ENCODE peak calls at places on chromosomes 7 and 10, in nine cellular contexts. U, A, Z, I, L, T, E, O and V are unnamed samples.

GRCh38 chr10:64257704-64258103 is 736.5 kb downstream of the REEP3 start:
- DNase-seq in O (no peak), Z (no peak), U (no peak), L (no peak), E (no peak), T (no peak), A (no peak), I (no peak), V (no peak)

GRCh38 chr7:110645060-110645459 is 445.9 kb upstream of the LRRN3 start:
- DNase-seq in L (no peak), T (peak), U (no peak), O (no peak), I (no peak), Z (no peak), E (no peak), A (no peak), V (no peak)

GRCh38 chr10:48708144-48708543 is 23.5 kb downstream of the WDFY4 start:
- DNase-seq in L (peak), T (no peak), Z (no peak), U (peak), I (no peak), E (peak), A (no peak), O (no peak), V (no peak)

GRCh38 chr10:132399117-132400035 is 2.4 kb downstream of the PWWP2B start:
- DNase-seq in I (no peak), L (no peak), O (no peak), T (no peak), A (no peak), Z (no peak), E (no peak), U (no peak), V (peak)

GRCh38 chr10:60237977-60238376 is 151.7 kb downstream of the ANK3 start:
- DNase-seq in T (peak), A (no peak), L (peak), Z (no peak), U (peak), E (peak), I (peak), O (no peak), V (no peak)

GRCh38 chr10:48473704-48474103 is 131.2 kb downstream of the ARHGAP22 start:
- DNase-seq in I (no peak), U (no peak), O (no peak), T (no peak), E (no peak), Z (no peak), A (no peak), L (no peak), V (no peak)

GRCh38 chr10:104680467-104681401 is 39.6 kb downstream of the SORCS3 start:
- DNase-seq in U (no peak), O (peak), E (no peak), I (no peak), A (no peak), Z (no peak), L (no peak), T (no peak), V (no peak)

GRCh38 chr10:133308431-133309110 is at the start of the genes TUBGCP2 and ZNF511:
- DNase-seq in O (peak), E (peak), Z (peak), A (peak), L (peak), U (peak), T (peak), I (peak), V (peak)

GRCh38 chr10:792083-792791 is 102.8 kb upstream of the DIP2C start:
- DNase-seq in I (no peak), U (no peak), E (no peak), O (no peak), T (no peak), Z (no peak), L (no peak), A (no peak), V (no peak)

GRCh38 chr10:14162626-14163344 is 167.9 kb downstream of the FRMD4A start:
- DNase-seq in I (no peak), U (no peak), A (no peak), E (no peak), Z (no peak), L (no peak), O (no peak), T (no peak), V (no peak)

GRCh38 chr7:151731022-151731441 is 145.9 kb downstream of the PRKAG2 start:
- DNase-seq in U (no peak), T (no peak), E (no peak), Z (no peak), L (no peak), O (no peak), I (no peak), A (no peak), V (no peak)

GRCh38 chr10:65675236-65675635 is 1250.6 kb upstream of the LRRTM3 start:
- DNase-seq in T (no peak), O (no peak), A (no peak), E (no peak), Z (no peak), I (no peak), U (no peak), L (no peak), V (no peak)

GRCh38 chr7:47198159-47198558 is 383.8 kb downstream of the TNS3 start:
- DNase-seq in U (no peak), O (no peak), Z (no peak), L (no peak), T (no peak), A (no peak), E (no peak), I (no peak), V (no peak)

GRCh38 chr7:95549818-95550529 is 46.3 kb downstream of the PDK4 start:
- DNase-seq in E (peak), U (peak), O (no peak), L (peak), A (peak), I (peak), Z (no peak), T (no peak), V (peak)

GRCh38 chr7:28068811-28069216 is 111.8 kb downstream of the JAZF1 start:
- DNase-seq in U (peak), T (no peak), L (peak), E (peak), I (peak), O (no peak), Z (no peak), A (no peak), V (no peak)

GRCh38 chr7:32500922-32501341 is 5.6 kb downstream of the AVL9 start:
- DNase-seq in T (peak), L (peak), Z (no peak), U (peak), I (peak), O (no peak), E (peak), A (no peak), V (no peak)

GRCh38 chr10:79400567-79401004 is 44.8 kb downstream of the ZCCHC24 start:
- DNase-seq in U (peak), L (no peak), A (no peak), T (peak), O (peak), I (peak), Z (peak), E (no peak), V (peak)

GRCh38 chr7:47991741-47992311 is 12.4 kb upstream of the HUS1 start:
- DNase-seq in O (peak), E (peak), Z (no peak), A (peak), U (peak), L (peak), T (peak), I (peak), V (peak)

GRCh38 chr10:25725917-25726716 is 207.9 kb upstream of the MYO3A start:
- DNase-seq in A (no peak), E (peak), T (peak), U (peak), I (peak), L (peak), O (peak), Z (peak), V (no peak)

GRCh38 chr10:30630571-30630970 is 1.0 kb upstream of the LYZL2 start:
- DNase-seq in A (no peak), L (peak), Z (no peak), T (no peak), I (no peak), U (peak), E (peak), O (no peak), V (no peak)

GRCh38 chr7:8146156-8146555 is 115.8 kb downstream of the ICA1 start:
- DNase-seq in E (no peak), T (no peak), L (no peak), A (no peak), Z (no peak), I (no peak), O (no peak), U (no peak), V (no peak)

GRCh38 chr7:117111532-117111931 is 158.2 kb downstream of the ST7 start:
- DNase-seq in A (no peak), Z (no peak), O (no peak), U (no peak), T (no peak), I (no peak), L (no peak), E (no peak), V (no peak)

GRCh38 chr10:113007343-113007771 is 57.3 kb downstream of the TCF7L2 start:
- DNase-seq in E (no peak), O (no peak), L (no peak), I (no peak), Z (peak), T (peak), U (no peak), A (no peak), V (no peak)

GRCh38 chr10:12844796-12845524 is 156.6 kb downstream of the CCDC3 start:
- DNase-seq in U (peak), O (no peak), A (no peak), I (no peak), T (no peak), E (peak), L (peak), Z (no peak), V (no peak)

GRCh38 chr7:23586159-23586558 is 11.0 kb upstream of the CCDC126 start:
- DNase-seq in O (no peak), U (no peak), A (no peak), Z (no peak), T (no peak), I (no peak), L (no peak), E (no peak), V (no peak)

GRCh38 chr7:17009007-17009719 is 127.4 kb upstream of the AGR3 start:
- DNase-seq in E (peak), A (no peak), T (peak), I (peak), O (no peak), U (peak), L (peak), Z (no peak), V (no peak)

GRCh38 chr10:110977662-110978061 is 58.3 kb downstream of the SHOC2 start:
- DNase-seq in Z (no peak), A (no peak), T (no peak), I (no peak), E (no peak), L (peak), U (peak), O (no peak), V (no peak)

GRCh38 chr7:139981533-139981932 is 81.2 kb downstream of the PARP12 start:
- DNase-seq in T (no peak), L (no peak), I (no peak), O (no peak), U (no peak), Z (no peak), E (no peak), A (no peak), V (no peak)

GRCh38 chr7:77644774-77645173 is 51.5 kb upstream of the RSBN1L start:
- DNase-seq in T (no peak), L (no peak), E (no peak), U (no peak), I (no peak), A (no peak), O (no peak), Z (no peak), V (no peak)

GRCh38 chr10:14405076-14406065 is 74.6 kb upstream of the FRMD4A start:
- DNase-seq in Z (no peak), L (peak), I (no peak), O (no peak), A (no peak), U (peak), T (no peak), E (peak), V (no peak)

GRCh38 chr10:49081532-49082275 is 33.6 kb downstream of the VSTM4 start:
- DNase-seq in U (peak), L (peak), I (no peak), O (no peak), A (no peak), T (no peak), Z (no peak), E (no peak), V (no peak)

GRCh38 chr10:79442171-79443040 is 3.0 kb downstream of the ZCCHC24 start:
- DNase-seq in A (no peak), E (no peak), L (no peak), I (no peak), T (no peak), U (no peak), Z (no peak), O (no peak), V (no peak)

GRCh38 chr10:49056356-49056755 is 59.0 kb downstream of the VSTM4 start:
- DNase-seq in U (no peak), O (no peak), T (no peak), A (no peak), E (no peak), L (peak), I (no peak), Z (no peak), V (no peak)

GRCh38 chr10:28432210-28432676 is 100.7 kb upstream of the WAC start:
- DNase-seq in I (peak), A (no peak), T (peak), E (peak), O (peak), Z (peak), U (peak), L (peak), V (peak)

DNA sequence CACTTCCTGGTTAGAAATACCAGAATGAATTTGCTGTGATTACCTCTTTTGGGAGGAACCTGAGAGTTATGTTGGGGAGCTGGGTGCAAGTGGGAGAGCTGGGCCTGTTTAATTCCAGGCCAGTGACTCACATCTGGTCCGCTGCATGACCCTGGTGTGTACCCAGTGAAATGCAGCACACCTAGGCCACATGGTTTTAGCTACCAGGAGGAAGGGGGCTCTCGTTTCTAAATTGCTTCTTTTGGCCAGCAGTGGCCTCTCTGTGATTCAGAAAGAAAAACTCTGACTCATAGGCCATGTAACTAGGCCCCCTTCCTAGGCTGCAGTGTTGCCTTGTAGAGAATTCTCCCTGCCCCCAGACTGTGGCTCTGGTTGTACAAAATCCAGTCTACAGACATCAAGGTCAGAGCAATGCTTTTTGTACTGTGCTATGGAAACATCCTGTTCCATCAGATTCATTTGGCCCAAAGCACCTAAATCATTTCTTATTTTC is 6.7 kb downstream of the AGFG2 start:
- DNase-seq in U (peak), O (no peak), T (peak), I (peak), Z (no peak), A (no peak), E (peak), L (peak), V (no peak)
- TF ChIP-seq CTCF in U (peak), O (no peak), T (peak), I (no peak), Z (no peak), A (peak), E (peak), L (peak), V (no peak)

DNA sequence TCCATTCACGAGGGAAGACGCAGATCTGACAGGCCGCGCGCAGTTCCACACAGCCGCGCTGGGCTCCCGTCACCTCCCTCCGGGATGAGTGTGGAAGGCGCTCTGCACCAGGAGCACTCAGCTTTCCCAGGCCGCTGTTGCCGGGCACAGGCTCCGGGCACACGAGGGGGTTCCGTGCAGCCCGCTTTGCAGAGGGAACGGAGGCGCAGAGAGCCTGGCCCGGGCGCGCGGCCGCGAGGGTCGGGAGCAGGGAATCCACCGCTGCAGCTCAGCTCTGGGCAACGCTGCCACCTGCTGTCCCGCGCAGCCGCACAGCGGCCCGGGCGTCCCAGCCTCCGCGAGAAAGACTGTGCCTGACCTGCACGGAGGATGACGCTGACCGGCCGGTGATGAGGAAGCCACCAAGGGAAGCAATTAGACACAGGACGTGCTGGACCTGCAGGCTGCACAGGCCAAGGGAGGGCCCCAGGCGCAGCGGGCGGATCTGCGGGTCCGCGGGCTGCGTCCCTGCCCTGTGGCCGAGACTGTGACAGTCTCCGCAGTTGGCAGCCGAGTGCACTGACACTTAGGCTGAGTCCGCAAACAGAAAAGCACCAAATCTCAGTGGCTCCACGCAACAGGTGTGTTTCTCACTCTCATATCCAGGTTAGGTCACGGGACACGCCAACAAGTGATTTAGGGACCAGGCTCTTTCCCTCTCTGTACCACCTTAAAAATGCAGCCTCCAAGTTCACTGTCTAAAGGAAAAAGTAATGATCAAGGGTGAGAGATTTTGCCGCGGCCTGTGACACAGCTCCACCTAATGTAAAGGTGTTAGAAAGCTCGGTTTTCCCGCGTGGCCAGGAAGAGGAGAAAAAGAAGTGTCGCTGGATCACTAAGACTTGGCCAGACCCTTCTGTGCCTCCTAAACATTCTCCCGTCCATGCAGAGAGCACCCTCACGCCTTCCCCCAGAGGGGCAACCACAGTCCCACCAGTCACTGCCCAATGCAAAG is 94.5 kb downstream of the SEC61G start:
- DNase-seq in I (peak), Z (no peak), A (no peak), O (peak), T (peak), U (peak), E (peak), L (no peak), V (peak)
- TF ChIP-seq CTCF in I (peak), Z (peak), A (no peak), O (no peak), T (peak), U (peak), E (peak), L (peak), V (peak)

DNA sequence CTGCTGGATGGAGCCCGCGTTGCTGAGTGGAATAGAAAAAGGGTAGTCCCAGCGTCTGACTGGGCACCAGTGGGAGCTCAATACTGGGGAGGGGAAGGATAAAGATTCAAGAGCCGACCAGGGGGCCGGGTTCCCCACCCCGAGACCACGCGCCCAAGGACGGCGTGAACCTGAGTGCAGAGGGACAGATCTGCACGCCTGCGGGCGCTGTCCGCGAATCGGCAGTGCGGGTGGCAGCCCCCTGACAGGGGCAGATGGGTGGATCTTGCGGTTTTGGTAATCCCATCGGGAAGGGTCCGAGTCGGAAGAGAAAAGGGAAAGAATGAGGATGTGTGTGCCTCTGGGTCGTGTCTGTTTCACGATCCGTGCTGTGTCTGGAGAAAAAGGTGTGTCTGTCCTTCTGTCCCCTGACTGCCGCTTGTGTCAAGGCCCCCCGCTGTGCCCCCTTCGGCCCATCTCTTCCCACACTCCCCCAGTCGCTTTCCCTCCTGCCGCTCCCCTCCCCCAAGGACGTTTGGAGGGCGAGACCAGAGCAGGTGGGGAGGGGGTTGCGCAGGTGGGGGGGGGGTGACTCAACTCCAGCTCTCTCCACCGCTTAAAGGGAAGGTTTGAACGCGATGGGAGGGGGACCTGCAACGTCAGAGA is 711 bp upstream of the VGF start:
- DNase-seq in Z (no peak), E (no peak), O (no peak), U (no peak), L (no peak), T (no peak), A (no peak), I (no peak), V (no peak)
- TF ChIP-seq CTCF in Z (no peak), E (no peak), O (no peak), U (no peak), L (no peak), T (no peak), A (no peak), I (no peak), V (no peak)

GRCh38 chr10:97332586-97333350 is 1.8 kb downstream of the FRAT2 start:
- DNase-seq in U (peak), T (peak), A (no peak), Z (no peak), E (peak), L (peak), I (peak), O (peak), V (peak)
- TF ChIP-seq CTCF in U (peak), T (no peak), A (no peak), Z (no peak), E (peak), L (peak), I (peak), O (no peak), V (peak)

GRCh38 chr10:34206078-34206477 is 609.0 kb downstream of the PARD3 start:
- DNase-seq in L (no peak), O (no peak), T (peak), A (no peak), U (no peak), Z (no peak), I (no peak), E (no peak), V (no peak)
- TF ChIP-seq CTCF in L (no peak), O (no peak), T (peak), A (no peak), U (no peak), Z (no peak), I (no peak), E (no peak), V (no peak)

GRCh38 chr10:71725998-71726672 is 6.6 kb upstream of the C10orf105 start:
- DNase-seq in Z (peak), E (peak), A (no peak), O (peak), T (peak), U (peak), L (peak), I (peak), V (no peak)
- TF ChIP-seq CTCF in Z (peak), E (peak), A (no peak), O (peak), T (peak), U (peak), L (peak), I (peak), V (no peak)

GRCh38 chr7:115052706-115053105 is 130.8 kb downstream of the MDFIC start:
- DNase-seq in T (no peak), Z (no peak), O (no peak), U (no peak), E (no peak), L (no peak), A (no peak), I (no peak), V (no peak)
- TF ChIP-seq CTCF in T (no peak), Z (peak), O (no peak), U (no peak), E (no peak), L (no peak), A (no peak), I (no peak), V (no peak)